ENCODE peak calls at places on chromosome 14, in nine cellular contexts. U is hepatocyte; B is lung; Y is lower lobe of right lung; C is CD8-positive, alpha-beta T cell; N is cardiac muscle cell; Q is sigmoid colon; A is fibroblast of lung; K is GM23338. D is an unnamed sample.

GRCh38 chr14:70921669-70922068 is 14.4 kb downstream of the PCNX1 start:
- DNase-seq in U (no peak), B (no peak), Y (no peak), C (no peak), N (no peak), Q (no peak), A (no peak), K (no peak), D (no peak)

GRCh38 chr14:42930058-42930457 is 1323.4 kb downstream of the LRFN5 start:
- DNase-seq in U (no peak), B (no peak), Y (no peak), C (no peak), N (no peak), Q (no peak), A (no peak), K (peak; percentile 3), D (no peak)

GRCh38 chr14:98955741-98956070 is 316.3 kb downstream of the BCL11B start:
- DNase-seq in U (no peak), B (no peak), Y (no peak), C (no peak), N (no peak), Q (peak; percentile 32), A (no peak), K (no peak), D (no peak)

GRCh38 chr14:67424539-67424938 is 12.6 kb upstream of the PLEK2 start:
- DNase-seq in U (no peak), B (no peak), Y (no peak), C (no peak), N (no peak), Q (no peak), A (no peak), K (no peak), D (no peak)

GRCh38 chr14:76589246-76589645 is 172.0 kb upstream of the VASH1 start:
- DNase-seq in U (no peak), B (no peak), Y (no peak), C (no peak), N (no peak), Q (no peak), A (no peak), K (no peak), D (no peak)

GRCh38 chr14:104872469-104873341 is 7.6 kb downstream of the CEP170B start:
- DNase-seq in U (peak; percentile 48), B (no peak), Y (peak; percentile 63), C (no peak), N (peak; percentile 15), Q (no peak), A (peak; percentile 52), K (peak; percentile 82), D (no peak)

GRCh38 chr14:31990959-31991541 is 86.1 kb upstream of the ARHGAP5 start:
- DNase-seq in U (no peak), B (no peak), Y (no peak), C (no peak), N (peak; percentile 67), Q (no peak), A (peak; percentile 83), K (no peak), D (no peak)

GRCh38 chr14:63982629-63983028 is 129.8 kb downstream of the SYNE2 start:
- DNase-seq in U (no peak), B (no peak), Y (no peak), C (no peak), N (no peak), Q (no peak), A (no peak), K (no peak), D (no peak)

GRCh38 chr14:94129758-94130414 is 482 bp upstream of the IFI27L2 start:
- DNase-seq in U (peak; percentile 49), B (no peak), Y (no peak), C (no peak), N (peak; percentile 62), Q (no peak), A (peak; percentile 60), K (peak; percentile 73), D (no peak)

GRCh38 chr14:75467763-75468162 is 39.9 kb downstream of the JDP2 start:
- DNase-seq in U (no peak), B (no peak), Y (no peak), C (no peak), N (no peak), Q (peak; percentile 65), A (no peak), K (no peak), D (no peak)
- H3K36me3 ChIP-seq in U (no peaks in the 10 kb centered on the region), B (peaks cover 25% of the 10 kb centered on the region), Y (peaks cover 96% of the 10 kb centered on the region), C (no peaks in the 10 kb centered on the region), N (no peaks in the 10 kb centered on the region), Q (peaks cover 34% of the 10 kb centered on the region), A (peaks cover 20% of the 10 kb centered on the region), K (no peaks in the 10 kb centered on the region), D (no peaks in the 10 kb centered on the region)

GRCh38 chr14:47785041-47785440 is 109.6 kb upstream of the MDGA2 start:
- DNase-seq in U (no peak), B (no peak), Y (no peak), C (no peak), N (no peak), Q (no peak), A (no peak), K (no peak), D (no peak)
- H3K4me1 ChIP-seq in U (no peaks in the 10 kb centered on the region), B (no peaks in the 10 kb centered on the region), Y (no peaks in the 10 kb centered on the region), C (no peaks in the 10 kb centered on the region), N (peaks cover 2% of the 10 kb centered on the region), Q (no peaks in the 10 kb centered on the region), A (no peaks in the 10 kb centered on the region), K (no peaks in the 10 kb centered on the region), D (no peaks in the 10 kb centered on the region)

GRCh38 chr14:100165376-100165775 is 5.9 kb upstream of the DEGS2 start:
- DNase-seq in U (no peak), B (no peak), Y (no peak), C (no peak), N (no peak), Q (no peak), A (no peak), K (peak; percentile 73), D (no peak)
- TF ChIP-seq CTCF in U (no peak), B (no peak), Y (no peak), C (no peak), N (peak; percentile 12), Q (no peak), A (no peak), K (peak; percentile 10), D (no peak)

DNA sequence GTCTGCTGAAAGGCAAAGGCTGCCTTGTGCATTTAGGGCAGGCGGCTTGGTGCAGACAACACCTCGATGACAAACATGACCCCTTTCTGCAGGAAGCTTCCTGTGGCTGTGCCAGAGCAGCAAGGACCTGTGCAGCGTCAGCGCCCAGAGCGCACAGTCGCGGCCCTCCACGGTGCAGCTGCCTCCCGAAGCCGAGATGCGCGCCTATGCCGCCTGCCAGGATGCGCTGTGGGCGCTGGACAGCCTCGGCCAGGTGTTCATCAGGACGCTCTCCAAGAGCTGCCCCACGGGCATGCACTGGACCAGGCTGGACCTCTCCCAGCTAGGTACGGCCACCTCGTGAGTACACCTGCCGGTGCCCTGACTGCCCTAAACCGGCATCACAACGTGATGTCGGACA is 57.3 kb downstream of the ANKRD9 start:
- DNase-seq in U (no peak), B (no peak), Y (no peak), C (no peak), N (no peak), Q (peak; percentile 49), A (no peak), K (no peak), D (no peak)
- H3K36me3 ChIP-seq in U (no peaks in the 10 kb centered on the region), B (peaks cover 18% of the 10 kb centered on the region), Y (peaks cover 84% of the 10 kb centered on the region), C (peaks cover 7% of the 10 kb centered on the region), N (peaks cover 20% of the 10 kb centered on the region), Q (peaks cover 48% of the 10 kb centered on the region), A (peaks cover 20% of the 10 kb centered on the region), K (no peaks in the 10 kb centered on the region), D (peaks cover 49% of the 10 kb centered on the region)

GRCh38 chr14:92033912-92034687 is 5.8 kb downstream of the TRIP11 start:
- DNase-seq in U (peak; percentile 13), B (no peak), Y (no peak), C (no peak), N (no peak), Q (no peak), A (no peak), K (no peak), D (no peak)
- H3K4me1 ChIP-seq in U (peaks cover 25% of the 10 kb centered on the region), B (peaks cover 11% of the 10 kb centered on the region), Y (peaks cover 40% of the 10 kb centered on the region), C (peaks cover 32% of the 10 kb centered on the region), N (peaks cover 5% of the 10 kb centered on the region), Q (peaks cover 37% of the 10 kb centered on the region), A (peaks cover 2% of the 10 kb centered on the region), K (peaks cover 7% of the 10 kb centered on the region), D (peaks cover 30% of the 10 kb centered on the region)